ENCODE peak calls at places on chromosomes 2 and 18, in five cellular contexts. M is PC-3, K is dorsolateral prefrontal cortex, E is RWPE2, U is stomach. R is an unnamed sample.

GRCh38 chr2:36423619-36424120 is 68.1 kb downstream of the CRIM1 start:
- DNase-seq in M (no peak), K (no peak), E (no peak), U (no peak), R (no peak)

GRCh38 chr2:222228046-222228445 is 70.8 kb downstream of the PAX3 start:
- DNase-seq in M (no peak), K (no peak), E (no peak), U (no peak), R (no peak)

GRCh38 chr2:149858916-149859634 is 271.5 kb upstream of the MMADHC start:
- DNase-seq in M (peak), K (no peak), E (no peak), U (no peak), R (no peak)

GRCh38 chr2:30766666-30767065 is 40.6 kb downstream of the CAPN13 start:
- DNase-seq in M (no peak), K (no peak), E (no peak), U (peak), R (no peak)

GRCh38 chr2:135727968-135728728 is 13.5 kb upstream of the UBXN4 start:
- DNase-seq in M (no peak), K (no peak), E (no peak), U (no peak), R (no peak)

GRCh38 chr18:21686282-21687105 is 18.1 kb downstream of the ABHD3 start:
- DNase-seq in M (no peak), K (no peak), E (no peak), U (peak), R (no peak)

GRCh38 chr2:88059979-88060906 is 4.7 kb upstream of the KRCC1 start:
- DNase-seq in M (peak), K (no peak), E (no peak), U (no peak), R (no peak)

GRCh38 chr2:68743531-68743930 is 8.9 kb downstream of the ARHGAP25 start:
- DNase-seq in M (no peak), K (no peak), E (no peak), U (no peak), R (no peak)

GRCh38 chr2:37343537-37344434 is 644 bp upstream of the QPCT start:
- DNase-seq in M (peak), K (no peak), E (no peak), U (no peak), R (no peak)

GRCh38 chr18:72895548-72895947 is 27.8 kb upstream of the NETO1 start:
- DNase-seq in M (no peak), K (no peak), E (no peak), U (no peak), R (no peak)

GRCh38 chr2:189222440-189222839 is 42.9 kb upstream of the COL5A2 start:
- DNase-seq in M (peak), K (no peak), E (no peak), U (peak), R (no peak)

GRCh38 chr2:168912466-168913170 is 11.5 kb downstream of the G6PC2 start:
- DNase-seq in M (peak), K (peak), E (no peak), U (peak), R (no peak)

GRCh38 chr2:72828840-72829507 is 3.1 kb upstream of the EXOC6B start:
- DNase-seq in M (no peak), K (no peak), E (no peak), U (no peak), R (no peak)

DNA sequence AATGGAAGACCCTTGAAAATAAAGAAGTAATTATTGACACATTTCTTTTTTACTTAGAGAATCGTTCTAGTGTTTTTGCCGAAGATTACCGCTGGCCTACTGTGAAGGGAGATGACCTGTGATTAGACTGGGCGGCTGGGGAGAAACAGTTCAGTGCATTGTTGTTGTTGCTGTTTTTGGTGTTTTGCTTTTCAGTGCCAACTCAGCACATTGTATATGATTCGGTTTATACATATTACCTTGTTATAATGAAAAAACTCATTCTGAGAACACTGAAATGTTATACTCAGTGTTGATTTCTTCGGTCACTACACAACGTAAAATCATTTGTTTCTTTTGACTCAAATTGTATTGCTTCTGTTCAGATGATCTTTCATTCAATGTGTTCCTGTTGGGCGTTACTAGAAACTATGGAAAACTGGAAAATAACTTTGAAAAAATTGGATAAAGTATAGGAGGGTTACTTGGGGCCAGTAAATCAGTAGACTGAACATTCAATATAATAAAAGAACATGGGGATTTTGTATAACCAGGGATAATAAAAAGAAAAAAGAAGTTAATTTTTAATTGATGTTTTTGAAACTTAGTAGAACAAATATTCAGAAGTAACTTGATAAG is 3.3 kb downstream of the PMAIP1 start:
- DNase-seq in M (no peak), K (no peak), E (no peak), U (no peak), R (no peak)
- H3K27ac ChIP-seq in M (peak), K (no peak), E (no peak), U (no peak), R (no peak)

DNA sequence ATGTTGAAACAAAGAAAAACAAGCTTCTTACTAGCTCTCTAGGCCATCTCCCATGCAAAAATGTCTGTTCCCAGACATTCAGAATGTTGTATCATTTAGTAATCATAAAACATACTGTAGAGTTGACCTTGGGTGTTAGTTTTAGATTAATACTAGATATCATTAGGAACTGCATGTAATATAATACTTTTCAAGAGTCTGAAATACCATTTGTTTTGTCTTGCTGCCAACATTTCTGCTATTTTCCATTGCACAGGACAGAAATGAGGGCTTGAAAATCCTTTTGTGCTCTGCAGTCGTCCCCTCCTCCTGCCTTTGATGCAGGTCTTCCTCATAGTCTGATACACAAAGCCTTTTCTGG is 89.5 kb upstream of the RBMS1 start:
- DNase-seq in M (peak), K (no peak), E (no peak), U (no peak), R (no peak)
- H3K4me3 ChIP-seq in M (no peak), K (no peak), E (no peak), U (no peak), R (no peak)

GRCh38 chr2:96267159-96267971 is 1.3 kb downstream of the CIAO1 start:
- DNase-seq in M (peak), K (no peak), E (no peak), U (peak), R (no peak)
- TF ChIP-seq CTCF in M (peak), K (no peak), E (peak), U (peak), R (no peak)

GRCh38 chr2:39491653-39492052 is 54.6 kb upstream of the MAP4K3 start:
- DNase-seq in M (no peak), K (no peak), E (no peak), U (no peak), R (no peak)

GRCh38 chr2:39494784-39495251 is 57.7 kb upstream of the MAP4K3 start:
- DNase-seq in M (peak), K (peak), E (peak), U (no peak), R (no peak)

GRCh38 chr2:39492095-39492590 is 55.1 kb upstream of the MAP4K3 start:
- DNase-seq in M (peak), K (no peak), E (no peak), U (no peak), R (no peak)

GRCh38 chr2:39490586-39490985 is 53.5 kb upstream of the MAP4K3 start:
- DNase-seq in M (peak), K (no peak), E (no peak), U (no peak), R (no peak)

GRCh38 chr2:39492701-39493100 is 55.6 kb upstream of the MAP4K3 start:
- DNase-seq in M (no peak), K (no peak), E (no peak), U (no peak), R (no peak)
- H3K27ac ChIP-seq in M (peak), K (no peak), E (peak), U (no peak), R (no peak)

DNA sequence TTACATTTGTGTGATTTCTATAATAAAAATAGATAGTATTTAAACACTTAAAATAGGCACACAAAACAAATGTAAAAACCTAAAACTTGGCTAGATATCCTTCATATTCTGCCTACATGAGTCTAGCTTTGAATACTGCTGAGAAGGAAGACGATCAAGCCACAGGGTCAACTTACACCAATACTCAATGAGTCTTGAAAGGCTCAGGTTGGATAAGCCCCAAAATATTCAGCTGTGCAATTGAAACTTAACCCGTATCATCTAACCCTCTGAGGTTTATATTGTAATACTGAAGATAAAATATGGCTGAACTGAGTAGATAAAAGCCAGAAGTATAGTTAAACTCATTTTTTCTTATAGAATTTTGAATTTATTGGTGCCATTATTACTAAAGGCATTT is 313.0 kb upstream of the NRXN1 start:
- DNase-seq in M (no peak), K (no peak), E (no peak), U (no peak), R (no peak)
- H3K4me3 ChIP-seq in M (no peak), K (no peak), E (no peak), U (no peak), R (no peak)

DNA sequence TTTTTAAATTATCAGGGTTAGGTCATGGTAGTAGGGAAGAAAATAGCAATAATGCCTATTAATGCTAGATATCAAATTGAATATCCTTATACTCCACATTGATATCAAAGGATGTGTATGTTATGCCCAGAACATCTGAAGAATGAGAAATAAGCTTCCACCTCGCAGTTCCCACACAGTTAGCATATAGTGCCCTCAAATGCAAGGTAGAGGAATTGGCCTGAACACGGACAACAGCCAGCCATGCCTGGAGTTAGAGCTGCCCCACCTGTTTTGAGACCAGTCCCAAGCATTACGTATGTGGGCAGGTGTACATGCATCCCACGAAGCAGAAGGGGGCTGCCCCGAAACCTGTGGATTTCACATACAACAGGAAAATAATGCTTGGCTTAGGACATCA is 79.6 kb downstream of the SUMO1 start:
- DNase-seq in M (peak), K (no peak), E (no peak), U (no peak), R (no peak)
- TF ChIP-seq CTCF in M (peak), K (no peak), E (peak), U (no peak), R (no peak)

R was measured in coronary artery.